ENCODE peak calls at places on chromosomes 11 and 22, in seven cellular contexts. N is tibial nerve, D is ovary, Z is transverse colon, F is body of pancreas, E is heart left ventricle, V is IMR-90. B is an unnamed sample. For H3K36me3 and H3K27me3, the result is how much of the 10 kb centered on the place peaks cover.

GRCh38 chr22:37121887-37122591 is 12.5 kb upstream of the TMPRSS6 start:
- DNase-seq in E (no peak), V (peak), N (no peak), Z (peak), F (no peak), D (no peak), B (no peak)

GRCh38 chr11:12180257-12181205 is 70.1 kb downstream of the MICAL2 start:
- DNase-seq in E (no peak), V (no peak), Z (no peak), N (no peak), D (no peak), F (no peak), B (no peak)

GRCh38 chr11:61996933-61997332 is 29.5 kb upstream of the FTH1 start:
- DNase-seq in Z (no peak), F (no peak), N (no peak), D (no peak), E (no peak), V (no peak), B (no peak)

GRCh38 chr11:74749127-74749964 is 697 bp downstream of the RNF169 start:
- DNase-seq in E (peak), F (peak), V (peak), D (peak), N (no peak), Z (peak), B (no peak)

GRCh38 chr11:1072116-1072820 is 2.4 kb upstream of the MUC2 start:
- DNase-seq in D (no peak), Z (no peak), E (peak), F (no peak), V (peak), N (no peak), B (peak)

GRCh38 chr11:44998051-44998450 is 47.4 kb upstream of the TP53I11 start:
- DNase-seq in D (no peak), E (no peak), V (no peak), F (peak), Z (no peak), N (no peak), B (no peak)

GRCh38 chr11:31050061-31050790 is 319.3 kb downstream of the DCDC1 start:
- DNase-seq in F (no peak), N (no peak), E (no peak), Z (no peak), D (no peak), V (no peak), B (no peak)

GRCh38 chr11:77154381-77155081 is 26.5 kb downstream of the MYO7A start:
- DNase-seq in N (no peak), Z (no peak), E (peak), D (no peak), F (peak), V (no peak), B (peak)

GRCh38 chr22:36768141-36768540 is 7.8 kb downstream of the IFT27 start:
- DNase-seq in D (no peak), E (no peak), F (peak), V (no peak), Z (no peak), N (no peak), B (peak)

GRCh38 chr11:93216511-93217121 is 18.8 kb upstream of the SLC36A4 start:
- DNase-seq in Z (no peak), N (no peak), E (no peak), D (no peak), V (no peak), F (peak), B (no peak)

GRCh38 chr22:46937185-46937584 is 174.7 kb downstream of the TBC1D22A start:
- DNase-seq in N (no peak), F (no peak), Z (no peak), D (no peak), E (no peak), V (no peak), B (no peak)

GRCh38 chr11:68773521-68774187 is 22.3 kb upstream of the TESMIN start:
- DNase-seq in N (peak), D (no peak), Z (no peak), E (no peak), F (no peak), V (peak), B (no peak)
- H3K36me3 ChIP-seq in N (half or more), D (under half), Z (under half), E (half or more), F (under half), V (half or more), B (half or more)

GRCh38 chr11:65492637-65493366 is 6.0 kb upstream of the MALAT1 start:
- DNase-seq in D (peak), V (peak), N (peak), Z (peak), F (peak), E (peak), B (peak)

GRCh38 chr11:65491163-65491465 is 7.7 kb upstream of the MALAT1 start:
- DNase-seq in V (no peak), E (no peak), D (no peak), N (no peak), F (no peak), Z (no peak), B (peak)

GRCh38 chr11:65493367-65494176 is 5.3 kb upstream of the MALAT1 start:
- DNase-seq in Z (peak), N (peak), E (no peak), V (peak), F (peak), D (peak), B (peak)

GRCh38 chr11:65492387-65492636 is 6.5 kb upstream of the MALAT1 start:
- DNase-seq in E (no peak), D (no peak), Z (no peak), F (no peak), N (no peak), V (no peak), B (no peak)

DNA sequence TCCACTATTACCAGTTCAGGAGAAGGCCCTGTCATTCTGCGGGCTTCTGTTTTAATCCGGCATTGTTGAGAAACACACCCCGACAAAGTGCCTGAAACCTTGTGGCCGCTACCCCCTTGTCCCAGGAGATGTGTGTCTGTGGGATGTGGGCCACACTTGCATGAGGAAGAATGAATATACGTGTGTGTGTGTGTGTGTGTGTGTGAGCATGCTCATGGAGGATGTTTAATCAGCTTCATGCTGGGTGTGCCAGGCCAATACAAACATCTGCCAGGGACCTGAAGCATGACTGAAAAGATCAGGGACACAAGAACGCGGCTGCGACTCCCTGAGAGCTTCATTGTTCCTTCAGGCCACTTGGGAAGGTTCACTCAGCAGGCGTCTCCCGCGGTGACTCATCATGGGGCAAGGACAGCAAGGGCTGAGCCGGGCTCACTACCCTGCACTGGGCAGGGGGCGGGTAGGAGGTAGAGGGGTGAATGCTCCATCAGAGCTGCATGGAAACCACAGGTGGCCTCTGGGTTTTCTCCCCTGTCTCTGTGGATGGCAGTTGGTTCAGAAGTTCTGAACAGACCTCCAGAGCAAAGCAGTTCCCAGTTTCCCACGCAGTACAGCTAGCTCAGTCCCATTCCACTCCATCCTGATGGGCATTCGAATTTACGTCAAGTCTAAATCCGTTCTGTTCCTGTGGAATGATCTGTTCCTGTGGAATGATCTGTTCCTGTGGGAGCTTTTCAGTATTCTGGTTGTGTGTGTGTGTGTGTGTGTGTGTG is 7.0 kb upstream of the MALAT1 start:
- DNase-seq in E (peak), D (peak), F (peak), N (peak), Z (peak), V (peak), B (peak)
- TF ChIP-seq POLR2A in E (no peak), D (no peak), F (no peak), N (peak), Z (peak), V (peak), B (peak)

DNA sequence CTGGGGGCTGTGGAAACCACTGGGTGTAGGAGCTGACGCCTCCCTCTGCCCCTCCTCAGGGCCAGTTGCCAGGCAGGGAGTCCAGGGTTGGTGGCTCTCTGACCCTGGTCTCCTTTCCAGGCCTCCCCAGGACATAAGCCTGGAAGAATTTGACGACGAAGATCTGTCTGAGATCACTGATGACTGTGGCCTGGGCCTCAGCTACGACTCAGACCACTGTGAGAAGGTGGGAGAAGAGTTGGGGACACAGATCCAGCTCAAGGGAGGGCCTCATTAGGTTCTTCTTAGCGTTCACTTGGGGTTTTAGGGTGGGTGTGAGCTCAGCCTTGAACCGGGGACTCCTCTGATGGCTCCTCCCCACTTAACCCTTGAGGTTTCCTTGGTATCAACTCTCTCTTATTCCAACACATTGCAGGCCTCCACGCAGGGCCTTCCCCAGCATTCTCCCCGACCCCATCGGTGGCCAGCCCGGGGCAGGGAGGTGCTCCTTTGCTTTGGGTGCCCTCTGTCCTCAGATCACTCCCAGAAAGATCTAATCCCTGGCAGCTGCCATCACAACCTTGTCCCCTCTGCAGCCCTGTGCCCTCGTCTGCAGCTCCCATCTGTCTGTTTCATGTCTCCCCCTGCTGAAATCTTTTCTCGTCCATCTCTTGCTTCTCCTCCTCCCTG is 1.2 kb downstream of the MAPK8IP2 start:
- DNase-seq in E (no peak), N (no peak), Z (no peak), D (no peak), F (no peak), V (no peak), B (peak)
- H3K27me3 ChIP-seq in E (half or more), N (half or more), Z (half or more), D (under half), F (under half), V (half or more), B (under half)

DNA sequence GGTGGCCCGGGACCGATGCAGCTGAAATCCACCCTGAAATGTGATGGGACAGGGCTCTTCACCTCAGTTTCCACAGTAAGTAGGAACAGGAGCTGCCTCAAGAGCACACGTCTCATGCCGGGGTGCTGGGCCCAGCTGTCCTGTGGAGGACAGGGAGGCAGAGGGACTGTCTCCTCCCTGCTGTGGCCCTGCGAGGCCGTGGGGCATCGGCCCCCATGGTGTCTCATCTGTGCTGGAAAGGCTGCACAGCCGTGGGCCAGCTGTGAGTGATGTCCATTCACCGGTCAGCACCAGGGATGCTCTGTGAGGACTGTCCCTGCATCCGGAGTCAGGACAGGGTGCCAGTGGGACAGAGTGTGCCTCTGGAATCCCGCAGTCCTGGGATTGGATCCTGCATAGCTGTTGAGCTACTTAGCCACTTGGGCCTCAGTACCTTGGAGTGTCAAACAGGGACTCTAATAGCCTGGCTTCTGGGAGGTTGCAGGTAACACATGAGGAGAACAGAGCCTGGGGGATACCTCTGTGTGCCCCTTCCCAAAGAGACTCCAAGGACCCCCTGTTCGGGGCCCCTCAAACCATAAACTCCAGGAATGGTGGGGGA is 16.5 kb downstream of the TRPM5 start:
- DNase-seq in F (no peak), D (no peak), Z (no peak), V (no peak), N (no peak), E (peak), B (no peak)
- H3K36me3 ChIP-seq in F (under half), D (under half), Z (under half), V (under half), N (under half), E (under half), B (under half)

GRCh38 chr11:63762662-63763505 is 5.7 kb downstream of the ZFTA start:
- DNase-seq in N (no peak), E (peak), Z (peak), F (peak), V (no peak), D (peak), B (peak)
- TF ChIP-seq POLR2A in N (no peak), E (no peak), Z (no peak), F (no peak), V (no peak), D (no peak), B (no peak)

DNA sequence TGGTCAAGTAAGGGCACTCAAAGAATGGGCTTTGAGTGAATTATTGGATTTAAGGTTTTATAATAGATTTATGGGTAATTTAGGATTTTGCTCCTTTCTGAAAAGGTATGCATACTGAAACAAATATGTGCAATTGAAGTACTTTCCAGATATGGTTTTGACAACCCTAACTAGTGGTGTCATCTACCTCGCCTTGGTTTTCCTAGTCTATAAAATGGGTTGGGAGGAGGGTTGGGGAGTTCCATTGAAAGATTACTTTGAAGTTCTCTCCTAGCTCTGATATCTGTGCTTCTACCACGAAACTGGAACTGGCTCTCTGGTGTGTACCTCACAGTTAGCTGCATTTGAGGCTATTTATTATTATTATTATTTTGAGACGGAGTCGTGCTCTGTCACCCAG is 431 bp upstream of the SPTBN2 start:
- DNase-seq in F (no peak), N (no peak), E (no peak), V (no peak), D (no peak), Z (no peak), B (no peak)
- H3K27me3 ChIP-seq in F (under half), N (under half), E (under half), V (half or more), D (under half), Z (half or more), B (under half)

GRCh38 chr11:68412593-68413475 is 47.7 kb upstream of the PPP6R3 start:
- DNase-seq in E (no peak), F (peak), N (no peak), V (peak), D (no peak), Z (no peak), B (no peak)

GRCh38 chr11:68413591-68413999 is 47.0 kb upstream of the PPP6R3 start:
- DNase-seq in N (no peak), F (no peak), E (no peak), V (no peak), D (peak), Z (no peak), B (no peak)

GRCh38 chr11:68408512-68408911 is 52.0 kb upstream of the PPP6R3 start:
- DNase-seq in N (no peak), Z (no peak), D (no peak), F (no peak), V (no peak), E (no peak), B (no peak)

GRCh38 chr11:68409748-68410344 is 50.7 kb upstream of the PPP6R3 start:
- DNase-seq in N (no peak), F (no peak), Z (no peak), V (no peak), E (no peak), D (peak), B (no peak)

DNA sequence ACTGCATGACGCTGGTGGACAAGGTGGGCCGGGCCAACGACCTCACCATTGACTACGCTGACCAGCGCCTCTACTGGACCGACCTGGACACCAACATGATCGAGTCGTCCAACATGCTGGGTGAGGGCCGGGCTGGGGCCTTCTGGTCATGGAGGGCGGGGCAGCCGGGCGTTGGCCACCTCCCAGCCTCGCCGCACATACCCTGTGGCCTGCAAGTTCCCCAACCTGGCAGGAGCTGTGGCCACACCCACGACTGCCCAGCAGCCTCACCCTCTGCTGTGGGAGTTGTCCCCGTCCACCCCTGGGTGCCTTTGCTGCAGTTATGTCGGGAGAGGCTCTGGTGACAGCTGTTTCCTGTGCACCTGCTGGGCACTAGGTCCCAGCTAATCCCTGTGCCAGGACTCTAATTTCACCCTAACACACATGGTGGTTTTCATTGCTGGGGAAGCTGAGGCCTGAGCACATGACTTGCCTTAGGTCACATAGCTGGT is 49.0 kb upstream of the PPP6R3 start:
- DNase-seq in V (no peak), Z (peak), D (no peak), N (no peak), E (no peak), F (no peak), B (no peak)
- H3K36me3 ChIP-seq in V (half or more), Z (under half), D (under half), N (half or more), E (under half), F (under half), B (half or more)

GRCh38 chr11:66267379-66268209 is 845 bp upstream of the RAB1B start:
- DNase-seq in V (peak), D (peak), N (peak), E (peak), Z (peak), F (peak), B (peak)
- TF ChIP-seq POLR2A in V (peak), D (peak), N (peak), E (peak), Z (peak), F (peak), B (peak)

B was measured in sigmoid colon.